ENCODE peak calls at places on chromosome 10, in ten cellular contexts. U is RWPE2; F is GM23338; Q is SK-N-SH treated with all-trans-retinoic acid at 6 μM for 48 hours; I is left ventricle myocardium superior; R is activated naive CD8-positive, alpha-beta T cell treated with anti-CD3 and anti-CD28 coated beads, Interleukin-2, amount 50 U/mL, for 24 hours; M is right lobe of liver; O is stimulated activated naive CD8-positive, alpha-beta T cell treated with anti-CD3 and anti-CD28 coated beads, Interleukin-15, amount 100 ng/mL, for 72 hours; E is activated T-cell treated with anti-CD3 and anti-CD28 coated beads, Interleukin-2, amount 50 U/mL, for 4 hours; H is body of pancreas. X is an unnamed sample.

GRCh38 chr10:14692344-14693199 is 82.1 kb downstream of the FAM107B start:
- ATAC-seq in U (no peak), F (no peak), Q (no peak), I (no peak), R (no peak), M (no peak), O (no peak), E (peak; percentile 34), H (no peak), X (no peak)

GRCh38 chr10:83182076-83182475 is 957.2 kb upstream of the GHITM start:
- ATAC-seq in U (no peak), F (no peak), Q (no peak), I (no peak), R (no peak), M (no peak), O (no peak), E (no peak), H (no peak), X (no peak)

GRCh38 chr10:77007836-77008235 is 629.8 kb downstream of the KCNMA1 start:
- ATAC-seq in U (no peak), F (no peak), Q (no peak), I (no peak), R (no peak), M (no peak), O (no peak), E (no peak), H (no peak), X (no peak)

GRCh38 chr10:20596065-20596760 is 300.9 kb downstream of the NEBL start:
- ATAC-seq in U (no peak), F (no peak), Q (peak; percentile 58), I (no peak), R (no peak), M (no peak), O (no peak), E (no peak), H (no peak), X (no peak)

GRCh38 chr10:46028584-46029570 is 1.5 kb downstream of the NCOA4 start:
- ATAC-seq in U (peak; percentile 51), F (peak; percentile 11), Q (peak; percentile 59), I (no peak), R (peak; percentile 20), M (peak; percentile 48), O (peak; percentile 39), E (peak; percentile 27), H (peak; percentile 69), X (peak; percentile 59)

GRCh38 chr10:21173433-21173963 is 276.4 kb upstream of the NEBL start:
- ATAC-seq in U (no peak), F (peak; percentile 5), Q (peak; percentile 34), I (peak; percentile 16), R (no peak), M (no peak), O (peak; percentile 26), E (peak; percentile 17), H (peak; percentile 10), X (no peak)

GRCh38 chr10:22631646-22632278 is 82.6 kb downstream of the PIP4K2A start:
- ATAC-seq in U (no peak), F (no peak), Q (no peak), I (peak; percentile 30), R (no peak), M (peak; percentile 69), O (no peak), E (no peak), H (no peak), X (no peak)

GRCh38 chr10:110168601-110169481 is 38.6 kb upstream of the MXI1 start:
- ATAC-seq in U (no peak), F (peak; percentile 73), Q (no peak), I (peak; percentile 76), R (peak; percentile 63), M (peak; percentile 74), O (peak; percentile 72), E (peak; percentile 62), H (no peak), X (peak; percentile 63)

GRCh38 chr10:126160571-126160970 is 227.7 kb downstream of the ADAM12 start:
- ATAC-seq in U (no peak), F (peak; percentile 56), Q (no peak), I (no peak), R (no peak), M (no peak), O (no peak), E (no peak), H (no peak), X (no peak)

GRCh38 chr10:114685456-114685855 is 27.4 kb upstream of the ABLIM1 start:
- ATAC-seq in U (no peak), F (no peak), Q (peak; percentile 11), I (peak; percentile 75), R (no peak), M (peak; percentile 65), O (no peak), E (no peak), H (peak; percentile 18), X (no peak)

GRCh38 chr10:121631296-121631695 is 33.1 kb upstream of the FGFR2 start:
- ATAC-seq in U (no peak), F (no peak), Q (no peak), I (no peak), R (no peak), M (no peak), O (no peak), E (no peak), H (no peak), X (peak; percentile 56)

GRCh38 chr10:98349508-98349922 is 65.5 kb downstream of the PYROXD2 start:
- ATAC-seq in U (no peak), F (no peak), Q (no peak), I (peak; percentile 78), R (no peak), M (peak; percentile 24), O (no peak), E (no peak), H (peak; percentile 63), X (peak; percentile 29)

GRCh38 chr10:48235501-48235900 is 39.0 kb downstream of the FRMPD2 start:
- ATAC-seq in U (no peak), F (no peak), Q (no peak), I (no peak), R (no peak), M (no peak), O (no peak), E (no peak), H (no peak), X (no peak)

GRCh38 chr10:52672880-52673279 is 99.7 kb downstream of the MBL2 start:
- ATAC-seq in U (no peak), F (no peak), Q (no peak), I (no peak), R (no peak), M (no peak), O (no peak), E (no peak), H (no peak), X (no peak)

GRCh38 chr10:121910673-121911420 is 17.0 kb downstream of the ATE1 start:
- ATAC-seq in U (no peak), F (no peak), Q (no peak), I (no peak), R (no peak), M (peak; percentile 87), O (no peak), E (no peak), H (no peak), X (no peak)

GRCh38 chr10:118571123-118571522 is 24.3 kb downstream of the PRLHR start:
- ATAC-seq in U (no peak), F (no peak), Q (no peak), I (peak; percentile 78), R (no peak), M (no peak), O (no peak), E (no peak), H (peak; percentile 58), X (no peak)

GRCh38 chr10:103645141-103646054 is 151.9 kb downstream of the NEURL1 start:
- ATAC-seq in U (peak; percentile 66), F (no peak), Q (peak; percentile 89), I (peak; percentile 40), R (no peak), M (no peak), O (no peak), E (no peak), H (peak; percentile 41), X (peak; percentile 16)

GRCh38 chr10:110817614-110818013 is 54.1 kb upstream of the PDCD4 start:
- ATAC-seq in U (no peak), F (no peak), Q (no peak), I (no peak), R (no peak), M (no peak), O (no peak), E (no peak), H (no peak), X (peak; percentile 13)

GRCh38 chr10:70829543-70829942 is 13.8 kb downstream of the SGPL1 start:
- ATAC-seq in U (no peak), F (no peak), Q (no peak), I (peak; percentile 96), R (no peak), M (peak; percentile 75), O (no peak), E (no peak), H (no peak), X (no peak)

GRCh38 chr10:7449063-7449695 is 38.3 kb upstream of the SFMBT2 start:
- ATAC-seq in U (no peak), F (no peak), Q (no peak), I (no peak), R (no peak), M (no peak), O (no peak), E (no peak), H (no peak), X (no peak)

GRCh38 chr10:11525503-11525902 is 85.9 kb downstream of the USP6NL start:
- ATAC-seq in U (no peak), F (no peak), Q (no peak), I (peak; percentile 80), R (no peak), M (no peak), O (no peak), E (no peak), H (no peak), X (no peak)

GRCh38 chr10:114856544-114857287 is 35.1 kb downstream of the FHIP2A start:
- ATAC-seq in U (peak; percentile 96), F (no peak), Q (peak; percentile 95), I (peak; percentile 50), R (no peak), M (no peak), O (peak; percentile 63), E (peak; percentile 81), H (no peak), X (no peak)

GRCh38 chr10:3548702-3549101 is 236.3 kb downstream of the KLF6 start:
- ATAC-seq in U (no peak), F (no peak), Q (no peak), I (no peak), R (no peak), M (no peak), O (no peak), E (no peak), H (no peak), X (no peak)

GRCh38 chr10:118511720-118512119 is 83.7 kb downstream of the PRLHR start:
- ATAC-seq in U (peak; percentile 51), F (no peak), Q (no peak), I (no peak), R (no peak), M (no peak), O (no peak), E (no peak), H (no peak), X (no peak)

GRCh38 chr10:110708776-110709443 is 64.8 kb downstream of the RBM20 start:
- ATAC-seq in U (no peak), F (no peak), Q (no peak), I (peak; percentile 65), R (no peak), M (peak; percentile 94), O (no peak), E (no peak), H (no peak), X (no peak)

GRCh38 chr10:73838827-73839226 is 27.4 kb upstream of the NDST2 start:
- ATAC-seq in U (peak; percentile 73), F (no peak), Q (no peak), I (no peak), R (no peak), M (no peak), O (no peak), E (no peak), H (no peak), X (peak; percentile 78)

GRCh38 chr10:29879862-29880261 is 179.5 kb downstream of the JCAD start:
- ATAC-seq in U (no peak), F (no peak), Q (no peak), I (no peak), R (no peak), M (no peak), O (no peak), E (no peak), H (no peak), X (no peak)

GRCh38 chr10:1345368-1345767 is 289.2 kb downstream of the WDR37 start:
- ATAC-seq in U (no peak), F (no peak), Q (no peak), I (no peak), R (peak; percentile 20), M (no peak), O (no peak), E (no peak), H (no peak), X (no peak)

X was measured in esophagus mucosa.